ENCODE peak calls at places on chromosomes 12 and 14, in six cellular contexts. S, M, F, Q, T and Y are unnamed samples.

GRCh38 chr14:67609642-67610310 is 9.7 kb upstream of the PIGH start:
- DNase-seq in M (no peak), S (no peak), F (no peak), Q (no peak), T (no peak), Y (no peak)

GRCh38 chr12:2960432-2960956 is 1.3 kb downstream of the TEAD4 start:
- DNase-seq in T (peak), S (no peak), F (no peak), Q (peak), M (no peak), Y (no peak)

GRCh38 chr14:67857778-67858350 is 38.3 kb downstream of the RAD51B start:
- DNase-seq in M (no peak), F (no peak), T (no peak), S (no peak), Q (no peak), Y (no peak)

GRCh38 chr12:54750-55535 is 11.6 kb upstream of the IQSEC3 start:
- DNase-seq in Q (peak), T (no peak), F (no peak), S (no peak), M (no peak), Y (no peak)

GRCh38 chr12:6608592-6609311 is 1.6 kb upstream of the CHD4 start:
- DNase-seq in Q (no peak), S (peak), M (no peak), T (no peak), F (no peak), Y (no peak)

GRCh38 chr14:102445066-102445465 is 64.5 kb downstream of the ANKRD9 start:
- DNase-seq in Q (no peak), S (no peak), M (no peak), T (no peak), F (no peak), Y (no peak)

GRCh38 chr12:26878661-26879119 is 45.7 kb upstream of the ITPR2 start:
- DNase-seq in F (no peak), T (no peak), S (no peak), M (no peak), Q (no peak), Y (no peak)

GRCh38 chr12:47892819-47893218 is 12.0 kb downstream of the VDR start:
- DNase-seq in M (no peak), S (no peak), Q (peak), F (no peak), T (no peak), Y (no peak)

GRCh38 chr12:31890295-31891285 is 68.6 kb upstream of the RESF1 start:
- DNase-seq in T (no peak), S (peak), M (no peak), F (no peak), Q (no peak), Y (peak)

GRCh38 chr14:66045572-66046021 is 440.6 kb upstream of the CCDC196 start:
- DNase-seq in Q (no peak), S (no peak), M (no peak), T (no peak), F (no peak), Y (no peak)

GRCh38 chr12:120711411-120711810 is 1.2 kb downstream of the UNC119B start:
- DNase-seq in Q (no peak), S (no peak), T (no peak), F (no peak), M (no peak), Y (no peak)

GRCh38 chr14:61720302-61720677 is 25.0 kb downstream of the HIF1A start:
- DNase-seq in S (no peak), M (no peak), F (no peak), Q (peak), T (no peak), Y (no peak)

GRCh38 chr12:24864796-24865125 is 84.1 kb downstream of the BCAT1 start:
- DNase-seq in Q (peak), T (no peak), F (no peak), M (no peak), S (no peak), Y (no peak)